ENCODE peak calls at places on chromosomes 2 and 18, in eight cellular contexts. One of them, this sample, is unnamed.
A peak's percentile ranks its signal among the peaks of the same experiment; 100 is the strongest.

GRCh38 chr2:233832869-233833812 is 21.2 kb downstream of the HJURP start:
- DNase-seq in foreskin fibroblast: peak; percentile 47
- DNase-seq in K562: no peak
- DNase-seq in PC-9: peak; percentile 83
- DNase-seq in astrocyte of the cerebellum: peak; percentile 23
- DNase-seq in MM.1S: no peak
- DNase-seq in AG09309: peak; percentile 48
- DNase-seq in astrocyte of the spinal cord: peak; percentile 49
- DNase-seq in this sample: no peak

GRCh38 chr2:199602271-199602895 is 144.6 kb upstream of the SATB2 start:
- DNase-seq in foreskin fibroblast: no peak
- DNase-seq in K562: no peak
- DNase-seq in PC-9: no peak
- DNase-seq in astrocyte of the cerebellum: no peak
- DNase-seq in MM.1S: no peak
- DNase-seq in AG09309: no peak
- DNase-seq in astrocyte of the spinal cord: no peak
- DNase-seq in this sample: no peak

GRCh38 chr2:164439885-164440284 is 181.4 kb downstream of the GRB14 start:
- DNase-seq in foreskin fibroblast: no peak
- DNase-seq in K562: no peak
- DNase-seq in PC-9: no peak
- DNase-seq in astrocyte of the cerebellum: no peak
- DNase-seq in MM.1S: no peak
- DNase-seq in AG09309: no peak
- DNase-seq in astrocyte of the spinal cord: no peak
- DNase-seq in this sample: no peak

GRCh38 chr2:149185942-149186490 is 144.4 kb upstream of the LYPD6 start:
- DNase-seq in foreskin fibroblast: no peak
- DNase-seq in K562: no peak
- DNase-seq in PC-9: no peak
- DNase-seq in astrocyte of the cerebellum: no peak
- DNase-seq in MM.1S: no peak
- DNase-seq in AG09309: no peak
- DNase-seq in astrocyte of the spinal cord: peak; percentile 22
- DNase-seq in this sample: no peak

GRCh38 chr2:200419325-200419724 is 90.5 kb downstream of the KCTD18 start:
- DNase-seq in foreskin fibroblast: no peak
- DNase-seq in K562: no peak
- DNase-seq in PC-9: no peak
- DNase-seq in astrocyte of the cerebellum: no peak
- DNase-seq in MM.1S: no peak
- DNase-seq in AG09309: no peak
- DNase-seq in astrocyte of the spinal cord: no peak
- DNase-seq in this sample: no peak

GRCh38 chr2:219175928-219176817 is 552 bp downstream of the CNPPD1 start:
- DNase-seq in foreskin fibroblast: peak; percentile 73
- DNase-seq in K562: no peak
- DNase-seq in PC-9: no peak
- DNase-seq in astrocyte of the cerebellum: no peak
- DNase-seq in MM.1S: peak; percentile 30
- DNase-seq in AG09309: no peak
- DNase-seq in astrocyte of the spinal cord: peak; percentile 41
- DNase-seq in this sample: no peak

GRCh38 chr2:74291891-74292621 is 51.2 kb downstream of the SLC4A5 start:
- DNase-seq in foreskin fibroblast: no peak
- DNase-seq in K562: no peak
- DNase-seq in PC-9: no peak
- DNase-seq in astrocyte of the cerebellum: peak; percentile 41
- DNase-seq in MM.1S: no peak
- DNase-seq in AG09309: no peak
- DNase-seq in astrocyte of the spinal cord: peak; percentile 39
- DNase-seq in this sample: no peak

GRCh38 chr18:27136208-27136535 is 48.9 kb downstream of the CHST9 start:
- DNase-seq in foreskin fibroblast: no peak
- DNase-seq in K562: no peak
- DNase-seq in PC-9: peak; percentile 58
- DNase-seq in astrocyte of the cerebellum: no peak
- DNase-seq in MM.1S: no peak
- DNase-seq in AG09309: no peak
- DNase-seq in astrocyte of the spinal cord: peak; percentile 30
- DNase-seq in this sample: no peak

GRCh38 chr2:234075521-234075915 is 25.0 kb downstream of the SPP2 start:
- DNase-seq in foreskin fibroblast: no peak
- DNase-seq in K562: no peak
- DNase-seq in PC-9: no peak
- DNase-seq in astrocyte of the cerebellum: no peak
- DNase-seq in MM.1S: no peak
- DNase-seq in AG09309: no peak
- DNase-seq in astrocyte of the spinal cord: no peak
- DNase-seq in this sample: no peak

DNA sequence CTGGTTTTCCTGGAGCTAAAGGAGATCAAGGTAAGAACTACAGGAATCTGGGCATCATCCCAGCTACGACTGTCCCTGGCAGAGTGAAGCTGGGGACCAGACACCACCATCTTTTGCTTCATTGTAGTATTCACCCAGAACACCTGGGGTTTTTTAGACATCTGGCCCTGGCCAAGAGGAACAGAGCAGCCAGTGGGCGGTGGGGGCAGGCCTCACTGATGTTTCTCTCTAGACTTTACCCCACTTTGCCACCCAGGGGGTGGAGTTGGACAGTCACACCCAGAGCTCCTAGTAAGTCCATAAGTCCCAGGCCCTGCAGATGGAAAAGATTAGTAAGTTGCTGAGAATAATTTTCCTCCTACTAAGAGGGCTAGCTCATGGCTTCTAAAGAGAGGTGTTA is 39.6 kb downstream of the MARCO start:
- DNase-seq in foreskin fibroblast: no peak
- DNase-seq in K562: no peak
- DNase-seq in PC-9: no peak
- DNase-seq in astrocyte of the cerebellum: no peak
- DNase-seq in MM.1S: no peak
- DNase-seq in AG09309: no peak
- DNase-seq in astrocyte of the spinal cord: no peak
- DNase-seq in this sample: no peak
- H3K4me3 ChIP-seq in foreskin fibroblast: no peak overlapping the region
- H3K4me3 ChIP-seq in K562: no peak overlapping the region
- H3K4me3 ChIP-seq in PC-9: no peak overlapping the region
- H3K4me3 ChIP-seq in astrocyte of the cerebellum: no peak overlapping the region
- H3K4me3 ChIP-seq in MM.1S: no peak overlapping the region
- H3K4me3 ChIP-seq in AG09309: no peak overlapping the region
- H3K4me3 ChIP-seq in astrocyte of the spinal cord: no peak overlapping the region
- H3K4me3 ChIP-seq in this sample: no peak overlapping the region

GRCh38 chr2:192940767-192941166 is 746.0 kb upstream of the TMEFF2 start:
- DNase-seq in foreskin fibroblast: no peak
- DNase-seq in K562: no peak
- DNase-seq in PC-9: no peak
- DNase-seq in astrocyte of the cerebellum: no peak
- DNase-seq in MM.1S: no peak
- DNase-seq in AG09309: no peak
- DNase-seq in astrocyte of the spinal cord: no peak
- DNase-seq in this sample: no peak
- TF ChIP-seq CTCF in foreskin fibroblast: no peak
- TF ChIP-seq CTCF in K562: no peak
- TF ChIP-seq CTCF in PC-9: no peak
- TF ChIP-seq CTCF in astrocyte of the cerebellum: no peak
- TF ChIP-seq CTCF in MM.1S: no peak
- TF ChIP-seq CTCF in AG09309: no peak
- TF ChIP-seq CTCF in astrocyte of the spinal cord: no peak
- TF ChIP-seq CTCF in this sample: no peak

GRCh38 chr2:129876576-129876975 is 102.9 kb upstream of the RAB6C start:
- DNase-seq in foreskin fibroblast: no peak
- DNase-seq in K562: no peak
- DNase-seq in PC-9: no peak
- DNase-seq in astrocyte of the cerebellum: no peak
- DNase-seq in MM.1S: no peak
- DNase-seq in AG09309: no peak
- DNase-seq in astrocyte of the spinal cord: no peak
- DNase-seq in this sample: no peak
- H3K4me3 ChIP-seq in foreskin fibroblast: peak overlapping the region; percentile 75
- H3K4me3 ChIP-seq in K562: no peak overlapping the region
- H3K4me3 ChIP-seq in PC-9: no peak overlapping the region
- H3K4me3 ChIP-seq in astrocyte of the cerebellum: peak overlapping the region; percentile 76
- H3K4me3 ChIP-seq in MM.1S: peak overlapping the region; percentile 73
- H3K4me3 ChIP-seq in AG09309: no peak overlapping the region
- H3K4me3 ChIP-seq in astrocyte of the spinal cord: no peak overlapping the region
- H3K4me3 ChIP-seq in this sample: peak overlapping the region; percentile 48

GRCh38 chr18:9055185-9055584 is 47.3 kb upstream of the NDUFV2 start:
- DNase-seq in foreskin fibroblast: peak; percentile 82
- DNase-seq in K562: no peak
- DNase-seq in PC-9: no peak
- DNase-seq in astrocyte of the cerebellum: peak; percentile 89
- DNase-seq in MM.1S: peak; percentile 39
- DNase-seq in AG09309: peak; percentile 79
- DNase-seq in astrocyte of the spinal cord: peak; percentile 86
- DNase-seq in this sample: peak; percentile 62
- TF ChIP-seq CTCF in foreskin fibroblast: peak; percentile 3
- TF ChIP-seq CTCF in K562: no peak
- TF ChIP-seq CTCF in PC-9: no peak
- TF ChIP-seq CTCF in astrocyte of the cerebellum: no peak
- TF ChIP-seq CTCF in MM.1S: peak; percentile 43
- TF ChIP-seq CTCF in AG09309: no peak
- TF ChIP-seq CTCF in astrocyte of the spinal cord: peak; percentile 34
- TF ChIP-seq CTCF in this sample: no peak

GRCh38 chr2:71336384-71336783 is 4.8 kb downstream of the ZNF638 start:
- DNase-seq in foreskin fibroblast: no peak
- DNase-seq in K562: no peak
- DNase-seq in PC-9: no peak
- DNase-seq in astrocyte of the cerebellum: no peak
- DNase-seq in MM.1S: no peak
- DNase-seq in AG09309: no peak
- DNase-seq in astrocyte of the spinal cord: no peak
- DNase-seq in this sample: no peak
- H3K4me3 ChIP-seq in foreskin fibroblast: no peak overlapping the region
- H3K4me3 ChIP-seq in K562: no peak overlapping the region
- H3K4me3 ChIP-seq in PC-9: no peak overlapping the region
- H3K4me3 ChIP-seq in astrocyte of the cerebellum: no peak overlapping the region
- H3K4me3 ChIP-seq in MM.1S: no peak overlapping the region
- H3K4me3 ChIP-seq in AG09309: no peak overlapping the region
- H3K4me3 ChIP-seq in astrocyte of the spinal cord: no peak overlapping the region
- H3K4me3 ChIP-seq in this sample: no peak overlapping the region

This sample was measured in HFF-Myc.